ENCODE peak calls at places on chromosomes 12 and 14, in four cellular contexts. One of them, this sample, is unnamed. For H3K27me3, the result is how much of the 10 kb centered on the place peaks cover.

GRCh38 chr14:21748869-21749303 is 75.3 kb upstream of the OR4E1 start:
- DNase-seq in transverse colon: peak
- DNase-seq in K562: peak
- DNase-seq in esophagus muscularis mucosa: no peak
- DNase-seq in this sample: no peak

GRCh38 chr14:55433880-55434804 is 6.3 kb downstream of the TBPL2 start:
- DNase-seq in esophagus muscularis mucosa: no peak
- DNase-seq in K562: no peak
- DNase-seq in transverse colon: no peak
- DNase-seq in this sample: no peak

GRCh38 chr12:107337354-107338095 is 244.2 kb upstream of the CRY1 start:
- DNase-seq in transverse colon: no peak
- DNase-seq in esophagus muscularis mucosa: no peak
- DNase-seq in K562: no peak
- DNase-seq in this sample: no peak

GRCh38 chr12:31922341-31923062 is 36.7 kb upstream of the RESF1 start:
- DNase-seq in esophagus muscularis mucosa: no peak
- DNase-seq in K562: no peak
- DNase-seq in transverse colon: no peak
- DNase-seq in this sample: no peak

GRCh38 chr14:105062048-105062433 is 3.2 kb downstream of the GPR132 start:
- DNase-seq in esophagus muscularis mucosa: no peak
- DNase-seq in K562: no peak
- DNase-seq in transverse colon: no peak
- DNase-seq in this sample: no peak

GRCh38 chr14:102221026-102221425 is 81.3 kb downstream of the WDR20 start:
- DNase-seq in K562: no peak
- DNase-seq in transverse colon: no peak
- DNase-seq in esophagus muscularis mucosa: no peak
- DNase-seq in this sample: no peak

GRCh38 chr14:87049886-87050820 is 942.8 kb downstream of the GALC start:
- DNase-seq in K562: no peak
- DNase-seq in transverse colon: no peak
- DNase-seq in esophagus muscularis mucosa: no peak
- DNase-seq in this sample: no peak

GRCh38 chr14:59314953-59315599 is 126.6 kb downstream of the DAAM1 start:
- DNase-seq in esophagus muscularis mucosa: no peak
- DNase-seq in K562: no peak
- DNase-seq in transverse colon: no peak
- DNase-seq in this sample: no peak

GRCh38 chr14:53953002-53953827 is 3.4 kb downstream of the BMP4 start:
- DNase-seq in esophagus muscularis mucosa: no peak
- DNase-seq in transverse colon: peak
- DNase-seq in K562: peak
- DNase-seq in this sample: peak

GRCh38 chr12:73421832-73422231 is 1115.8 kb upstream of the ATXN7L3B start:
- DNase-seq in K562: no peak
- DNase-seq in transverse colon: no peak
- DNase-seq in esophagus muscularis mucosa: no peak
- DNase-seq in this sample: no peak

GRCh38 chr14:76376001-76376404 is at the start of gene ESRRB:
- DNase-seq in K562: no peak
- DNase-seq in transverse colon: no peak
- DNase-seq in esophagus muscularis mucosa: no peak
- DNase-seq in this sample: no peak

GRCh38 chr12:645563-646071 is 17.6 kb downstream of the NINJ2 start:
- DNase-seq in transverse colon: no peak
- DNase-seq in K562: peak
- DNase-seq in esophagus muscularis mucosa: no peak
- DNase-seq in this sample: peak

GRCh38 chr14:61737913-61738312 is 24.3 kb upstream of the SNAPC1 start:
- DNase-seq in esophagus muscularis mucosa: no peak
- DNase-seq in transverse colon: no peak
- DNase-seq in K562: no peak
- DNase-seq in this sample: no peak

GRCh38 chr14:77026930-77027537 is 1.5 kb downstream of the IRF2BPL start:
- DNase-seq in transverse colon: no peak
- DNase-seq in esophagus muscularis mucosa: no peak
- DNase-seq in K562: peak
- DNase-seq in this sample: peak

GRCh38 chr12:29700761-29701481 is 82.8 kb downstream of the TMTC1 start:
- DNase-seq in transverse colon: no peak
- DNase-seq in esophagus muscularis mucosa: no peak
- DNase-seq in K562: no peak
- DNase-seq in this sample: no peak

GRCh38 chr12:26150737-26151450 is 26.1 kb upstream of the BHLHE41 start:
- DNase-seq in K562: no peak
- DNase-seq in esophagus muscularis mucosa: no peak
- DNase-seq in transverse colon: no peak
- DNase-seq in this sample: no peak

GRCh38 chr14:104227806-104228205 is 89.4 kb downstream of the KIF26A start:
- DNase-seq in esophagus muscularis mucosa: no peak
- DNase-seq in transverse colon: no peak
- DNase-seq in K562: no peak
- DNase-seq in this sample: no peak

GRCh38 chr12:31835276-31835882 is 106.6 kb upstream of the AMN1 start:
- DNase-seq in K562: no peak
- DNase-seq in transverse colon: no peak
- DNase-seq in esophagus muscularis mucosa: no peak
- DNase-seq in this sample: no peak

GRCh38 chr12:111045941-111046340 is 125.6 kb upstream of the MYL2 start:
- DNase-seq in transverse colon: no peak
- DNase-seq in K562: no peak
- DNase-seq in esophagus muscularis mucosa: no peak
- DNase-seq in this sample: no peak

GRCh38 chr12:124175731-124176130 is 119.2 kb upstream of the RFLNA start:
- DNase-seq in transverse colon: no peak
- DNase-seq in esophagus muscularis mucosa: no peak
- DNase-seq in K562: no peak
- DNase-seq in this sample: no peak

GRCh38 chr14:81068384-81068783 is 113.0 kb downstream of the TSHR start:
- DNase-seq in K562: no peak
- DNase-seq in transverse colon: no peak
- DNase-seq in esophagus muscularis mucosa: no peak
- DNase-seq in this sample: no peak

GRCh38 chr12:54716284-54716683 is 68.1 kb upstream of the DCD start:
- DNase-seq in K562: no peak
- DNase-seq in esophagus muscularis mucosa: no peak
- DNase-seq in transverse colon: no peak
- DNase-seq in this sample: no peak

GRCh38 chr12:14886271-14886670 is 617 bp upstream of the MGP start:
- DNase-seq in transverse colon: no peak
- DNase-seq in K562: no peak
- DNase-seq in esophagus muscularis mucosa: no peak
- DNase-seq in this sample: no peak

GRCh38 chr12:53102883-53103807 is at the start of gene SOAT2:
- DNase-seq in transverse colon: no peak
- DNase-seq in esophagus muscularis mucosa: no peak
- DNase-seq in K562: peak
- DNase-seq in this sample: peak

GRCh38 chr14:88518592-88519512 is 36.0 kb downstream of the PTPN21 start:
- DNase-seq in K562: no peak
- DNase-seq in esophagus muscularis mucosa: no peak
- DNase-seq in transverse colon: no peak
- DNase-seq in this sample: no peak

GRCh38 chr14:95322646-95323045 is 2.9 kb upstream of the CLMN start:
- DNase-seq in esophagus muscularis mucosa: no peak
- DNase-seq in K562: no peak
- DNase-seq in transverse colon: no peak
- DNase-seq in this sample: no peak

GRCh38 chr14:79605863-79606262 is 605.4 kb downstream of the DIO2 start:
- DNase-seq in transverse colon: no peak
- DNase-seq in esophagus muscularis mucosa: no peak
- DNase-seq in K562: no peak
- DNase-seq in this sample: no peak

GRCh38 chr12:124490584-124491305 is 76.7 kb downstream of the NCOR2 start:
- DNase-seq in esophagus muscularis mucosa: no peak
- DNase-seq in transverse colon: peak
- DNase-seq in K562: peak
- DNase-seq in this sample: peak

GRCh38 chr12:129903092-129903945 is 506 bp downstream of the TMEM132D start:
- DNase-seq in K562: no peak
- DNase-seq in transverse colon: no peak
- DNase-seq in esophagus muscularis mucosa: peak
- DNase-seq in this sample: no peak

GRCh38 chr14:103029936-103030335 is 27.4 kb downstream of the CDC42BPB start:
- DNase-seq in K562: no peak
- DNase-seq in esophagus muscularis mucosa: no peak
- DNase-seq in transverse colon: no peak
- DNase-seq in this sample: peak

GRCh38 chr12:109503611-109504010 is 26.2 kb downstream of the UBE3B start:
- DNase-seq in K562: no peak
- DNase-seq in transverse colon: no peak
- DNase-seq in esophagus muscularis mucosa: no peak
- DNase-seq in this sample: no peak

GRCh38 chr14:35404496-35405303 is at the start of gene NFKBIA:
- DNase-seq in esophagus muscularis mucosa: peak
- DNase-seq in K562: peak
- DNase-seq in transverse colon: peak
- DNase-seq in this sample: peak

GRCh38 chr12:106289196-106289681 is 13.3 kb upstream of the TCP11L2 start:
- DNase-seq in transverse colon: no peak
- DNase-seq in esophagus muscularis mucosa: no peak
- DNase-seq in K562: no peak
- DNase-seq in this sample: no peak

GRCh38 chr14:69242311-69243224 is 17.4 kb upstream of the GALNT16 start:
- DNase-seq in K562: peak
- DNase-seq in esophagus muscularis mucosa: no peak
- DNase-seq in transverse colon: peak
- DNase-seq in this sample: peak

GRCh38 chr12:128792881-128793280 is 30.9 kb downstream of the SLC15A4 start:
- DNase-seq in K562: no peak
- DNase-seq in transverse colon: no peak
- DNase-seq in esophagus muscularis mucosa: no peak
- DNase-seq in this sample: peak

GRCh38 chr12:128797119-128798118 is 26.3 kb downstream of the SLC15A4 start:
- DNase-seq in transverse colon: no peak
- DNase-seq in K562: no peak
- DNase-seq in esophagus muscularis mucosa: no peak
- DNase-seq in this sample: peak

GRCh38 chr12:128796439-128797118 is 27.2 kb downstream of the SLC15A4 start:
- DNase-seq in esophagus muscularis mucosa: no peak
- DNase-seq in transverse colon: no peak
- DNase-seq in K562: no peak
- DNase-seq in this sample: peak

GRCh38 chr12:128794661-128795529 is 28.9 kb downstream of the SLC15A4 start:
- DNase-seq in esophagus muscularis mucosa: no peak
- DNase-seq in transverse colon: no peak
- DNase-seq in K562: no peak
- DNase-seq in this sample: peak

DNA sequence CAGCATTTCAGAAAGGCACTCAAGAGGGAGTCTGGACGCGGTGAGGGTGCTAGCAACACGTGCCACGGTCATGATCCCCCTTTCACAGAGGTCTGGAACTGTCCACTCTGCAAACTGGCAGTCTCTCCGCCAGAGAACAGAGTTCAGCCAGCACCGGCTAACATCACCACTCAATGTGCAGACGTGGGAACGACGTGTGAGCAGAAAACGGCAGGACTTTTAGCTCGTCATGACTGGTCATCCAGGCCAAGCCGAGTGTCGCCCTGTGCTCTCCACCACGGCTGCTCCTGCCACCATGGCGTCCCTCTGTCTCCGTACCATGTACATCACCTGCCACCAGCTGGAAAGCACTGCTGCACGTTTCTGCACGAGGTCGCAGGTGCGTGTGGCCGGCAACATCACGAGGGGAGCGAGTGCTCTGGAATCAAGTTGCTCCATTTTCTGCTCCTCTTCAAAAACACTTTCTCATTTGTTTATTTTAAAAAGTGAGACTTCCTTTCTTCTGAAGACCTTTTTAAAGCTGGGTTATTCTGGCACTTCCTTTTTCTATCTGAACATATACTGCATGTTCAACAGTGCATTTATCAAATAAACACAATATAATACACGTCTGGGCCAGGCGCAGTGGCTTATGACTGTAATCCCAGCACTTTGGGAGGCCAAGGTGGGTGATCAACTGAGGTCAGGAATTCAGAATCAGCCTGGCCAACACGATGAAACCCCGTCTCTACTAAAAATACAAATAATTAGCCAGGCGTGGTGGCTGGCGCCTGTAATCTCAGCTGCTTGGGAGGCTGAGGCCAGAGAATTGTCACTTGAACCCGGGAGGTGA is 28.0 kb downstream of the SLC15A4 start:
- DNase-seq in K562: no peak
- DNase-seq in esophagus muscularis mucosa: no peak
- DNase-seq in transverse colon: no peak
- DNase-seq in this sample: peak
- TF ChIP-seq CTCF in K562: no peak
- TF ChIP-seq CTCF in esophagus muscularis mucosa: no peak
- TF ChIP-seq CTCF in transverse colon: no peak
- TF ChIP-seq CTCF in this sample: no peak

DNA sequence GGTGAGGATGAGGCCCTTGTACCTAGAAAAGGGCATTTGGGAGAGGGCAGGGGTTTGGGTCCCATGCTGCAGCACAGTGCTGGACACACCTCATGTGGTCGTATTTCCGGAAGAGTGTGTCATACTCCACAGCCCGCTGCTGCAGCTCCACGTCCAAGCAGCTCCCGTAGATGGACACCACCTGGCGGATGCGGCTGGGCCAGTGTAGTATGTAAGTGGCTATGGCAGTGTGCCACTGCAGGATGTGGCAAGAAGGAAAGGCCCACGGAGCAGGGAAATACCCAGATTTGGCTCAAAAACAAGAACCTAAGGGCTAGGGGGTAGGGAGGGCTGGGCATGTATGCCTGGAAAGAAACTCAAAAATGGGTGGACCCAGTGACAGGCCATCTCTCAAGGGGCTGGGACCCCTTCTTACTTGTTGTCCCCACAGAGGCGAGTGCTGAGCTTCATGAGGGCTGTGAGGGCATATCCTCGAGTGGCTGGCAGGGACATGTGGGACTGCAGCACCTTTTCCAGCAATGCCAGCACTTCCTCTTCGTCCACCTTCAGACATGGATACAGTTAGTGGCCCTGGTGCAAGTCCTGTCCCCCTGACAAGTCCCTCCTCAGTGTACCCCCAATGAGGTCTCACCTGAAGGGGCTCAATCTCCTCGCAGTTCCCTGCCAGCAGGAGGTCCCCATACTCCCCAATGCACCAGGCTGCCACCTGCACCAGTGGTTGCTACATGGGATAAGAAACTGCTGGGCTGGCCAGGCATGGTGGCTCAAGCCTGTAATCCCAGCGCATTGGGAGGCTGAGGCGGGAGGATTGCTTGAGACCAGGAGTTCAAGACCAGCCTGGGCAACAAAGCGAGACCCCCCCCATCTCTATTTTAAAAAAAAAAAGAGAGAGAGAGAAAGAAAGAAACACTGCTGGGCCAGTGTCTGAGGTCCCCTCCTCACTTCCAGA is 5.4 kb downstream of the AP1G2 start:
- DNase-seq in K562: no peak
- DNase-seq in transverse colon: no peak
- DNase-seq in esophagus muscularis mucosa: no peak
- DNase-seq in this sample: peak
- TF ChIP-seq POLR2AphosphoS5 in K562: no peak
- TF ChIP-seq POLR2AphosphoS5 in transverse colon: no peak
- TF ChIP-seq POLR2AphosphoS5 in esophagus muscularis mucosa: no peak
- TF ChIP-seq POLR2AphosphoS5 in this sample: no peak

GRCh38 chr14:20658246-20658645 is 16.8 kb upstream of the OR6S1 start:
- DNase-seq in K562: no peak
- DNase-seq in esophagus muscularis mucosa: peak
- DNase-seq in transverse colon: no peak
- DNase-seq in this sample: no peak
- H3K27me3 ChIP-seq in K562: under half
- H3K27me3 ChIP-seq in esophagus muscularis mucosa: half or more
- H3K27me3 ChIP-seq in transverse colon: half or more
- H3K27me3 ChIP-seq in this sample: half or more

GRCh38 chr14:64391113-64391725 is 3.1 kb downstream of the MTHFD1 start:
- DNase-seq in esophagus muscularis mucosa: no peak
- DNase-seq in K562: no peak
- DNase-seq in transverse colon: no peak
- DNase-seq in this sample: no peak
- TF ChIP-seq CTCF in esophagus muscularis mucosa: no peak
- TF ChIP-seq CTCF in K562: no peak
- TF ChIP-seq CTCF in transverse colon: no peak
- TF ChIP-seq CTCF in this sample: no peak

This sample was measured in sigmoid colon.